ENCODE peak calls at places on chromosomes 13 and 19, in six cellular contexts. D, R, N, Q, O and W are unnamed samples.
A peak's percentile ranks its signal among the peaks of the same experiment; 100 is the strongest.

GRCh38 chr19:16295071-16295470 is 29.6 kb upstream of the KLF2 start:
- ATAC-seq in D (no peak), R (no peak), N (no peak), Q (no peak), O (no peak), W (no peak)

GRCh38 chr13:106561551-106562170 is 6.3 kb downstream of the ARGLU1 start:
- ATAC-seq in D (no peak), R (peak; percentile 45), N (peak; percentile 56), Q (peak; percentile 65), O (peak; percentile 85), W (no peak)

GRCh38 chr13:35914662-35915061 is 216.5 kb downstream of the DCLK1 start:
- ATAC-seq in D (no peak), R (no peak), N (no peak), Q (no peak), O (no peak), W (no peak)

GRCh38 chr13:105345116-105345515 is 1190.3 kb downstream of the EFNB2 start:
- ATAC-seq in D (no peak), R (no peak), N (no peak), Q (no peak), O (no peak), W (no peak)

GRCh38 chr19:41321600-41322270 is 11.8 kb downstream of the CCDC97 start:
- ATAC-seq in D (peak; percentile 53), R (peak; percentile 33), N (peak; percentile 36), Q (peak; percentile 43), O (peak; percentile 43), W (no peak)

GRCh38 chr19:42965204-42965603 is 28.2 kb upstream of the PSG7 start:
- ATAC-seq in D (peak; percentile 51), R (no peak), N (no peak), Q (no peak), O (no peak), W (no peak)

GRCh38 chr19:29565171-29565570 is 39.4 kb downstream of the VSTM2B start:
- ATAC-seq in D (no peak), R (no peak), N (no peak), Q (no peak), O (no peak), W (no peak)

GRCh38 chr19:5571777-5572176 is 4.0 kb upstream of the TINCR start:
- ATAC-seq in D (no peak), R (no peak), N (no peak), Q (no peak), O (no peak), W (no peak)

GRCh38 chr13:93361703-93362102 is 135.1 kb downstream of the GPC6 start:
- ATAC-seq in D (no peak), R (peak; percentile 88), N (no peak), Q (no peak), O (no peak), W (no peak)

GRCh38 chr19:52665529-52665928 is 27.4 kb upstream of the ZNF83 start:
- ATAC-seq in D (no peak), R (no peak), N (no peak), Q (peak; percentile 80), O (no peak), W (no peak)

GRCh38 chr19:52660981-52661380 is 22.8 kb upstream of the ZNF83 start:
- ATAC-seq in D (no peak), R (no peak), N (no peak), Q (no peak), O (no peak), W (no peak)

GRCh38 chr19:52665047-52665446 is 26.9 kb upstream of the ZNF83 start:
- ATAC-seq in D (no peak), R (no peak), N (no peak), Q (peak; percentile 83), O (no peak), W (no peak)

GRCh38 chr19:52664461-52664860 is 26.3 kb upstream of the ZNF83 start:
- ATAC-seq in D (no peak), R (no peak), N (no peak), Q (peak; percentile 96), O (no peak), W (no peak)

GRCh38 chr19:52662631-52663030 is 24.5 kb upstream of the ZNF83 start:
- ATAC-seq in D (no peak), R (no peak), N (no peak), Q (no peak), O (no peak), W (no peak)
- TF ChIP-seq EP300 in D (no peak), R (no peak), N (no peak), Q (no peak), O (no peak), W (no peak)

DNA sequence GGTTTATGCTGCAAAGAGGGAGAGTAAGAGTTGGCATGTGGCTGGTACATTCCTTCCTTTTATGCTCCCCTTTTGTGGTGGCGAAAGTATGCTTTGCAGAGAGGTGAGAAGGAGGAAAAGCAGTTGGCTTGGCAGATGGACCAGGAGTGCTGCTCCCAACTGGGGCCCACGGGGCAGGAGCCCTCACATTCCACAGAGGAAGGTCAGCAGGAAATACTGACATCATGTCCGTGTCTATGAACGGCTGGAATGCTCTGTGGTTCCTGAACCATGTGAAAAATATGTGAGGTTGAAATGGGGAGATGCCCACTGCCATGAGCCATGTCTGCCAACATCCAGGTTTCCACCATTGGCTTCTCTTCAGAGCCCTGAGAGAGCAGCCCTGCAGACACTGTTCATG is 33.3 kb upstream of the GAS6 start:
- ATAC-seq in D (peak; percentile 47), R (no peak), N (peak; percentile 39), Q (no peak), O (no peak), W (peak; percentile 61)
- TF ChIP-seq EP300 in D (no peak), R (no peak), N (no peak), Q (no peak), O (no peak), W (no peak)

GRCh38 chr19:3350014-3350663 is 16.2 kb upstream of the NFIC start:
- ATAC-seq in D (no peak), R (no peak), N (no peak), Q (no peak), O (no peak), W (peak; percentile 77)
- TF ChIP-seq EP300 in D (no peak), R (no peak), N (no peak), Q (no peak), O (no peak), W (no peak)

DNA sequence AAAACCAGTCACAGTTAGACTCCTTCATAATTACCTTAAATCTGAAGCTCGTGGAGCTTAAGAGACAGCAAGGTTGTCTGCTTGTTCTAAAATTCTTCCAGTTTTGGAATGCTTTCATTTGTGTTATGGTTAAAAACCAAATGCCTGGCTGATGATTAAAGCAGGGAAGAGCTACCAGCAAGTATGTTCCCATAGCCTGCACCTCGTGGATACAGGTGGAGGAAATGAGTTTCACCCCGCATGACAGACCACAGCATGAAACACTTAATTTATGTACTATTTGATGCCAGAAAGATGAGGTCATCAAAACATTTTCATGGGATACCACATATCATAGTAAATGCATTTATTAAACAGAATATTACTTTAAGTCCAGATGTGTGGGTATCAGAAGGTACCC is 416 bp upstream of the DOCK9 start:
- ATAC-seq in D (no peak), R (no peak), N (no peak), Q (no peak), O (no peak), W (no peak)
- TF ChIP-seq EP300 in D (no peak), R (no peak), N (no peak), Q (no peak), O (no peak), W (no peak)

GRCh38 chr13:107562222-107562621 is 653.1 kb downstream of the LIG4 start:
- ATAC-seq in D (no peak), R (no peak), N (no peak), Q (no peak), O (no peak), W (no peak)
- TF ChIP-seq EP300 in D (no peak), R (no peak), N (no peak), Q (no peak), O (no peak), W (no peak)

GRCh38 chr19:1269065-1269477 is at the start of gene CIRBP:
- ATAC-seq in D (peak; percentile 64), R (peak; percentile 45), N (peak; percentile 84), Q (peak; percentile 71), O (peak; percentile 70), W (peak; percentile 88)
- TF ChIP-seq EP300 in D (no peak), R (no peak), N (no peak), Q (no peak), O (no peak), W (no peak)

GRCh38 chr13:69912576-69913074 is 195.0 kb upstream of the ATXN8OS start:
- ATAC-seq in D (no peak), R (no peak), N (no peak), Q (no peak), O (no peak), W (no peak)
- TF ChIP-seq EP300 in D (no peak), R (no peak), N (no peak), Q (no peak), O (no peak), W (no peak)

GRCh38 chr19:9768175-9769112 is at the start of gene ZNF846:
- ATAC-seq in D (peak; percentile 100), R (peak; percentile 99), N (peak; percentile 100), Q (peak; percentile 100), O (peak; percentile 100), W (peak; percentile 99)
- TF ChIP-seq EP300 in D (no peak), R (peak; percentile 23), N (no peak), Q (peak; percentile 44), O (peak; percentile 12), W (no peak)

GRCh38 chr13:33721719-33722118 is 96.2 kb upstream of the RFC3 start:
- ATAC-seq in D (no peak), R (no peak), N (peak; percentile 75), Q (no peak), O (no peak), W (peak; percentile 32)

GRCh38 chr13:33723365-33723764 is 94.6 kb upstream of the RFC3 start:
- ATAC-seq in D (no peak), R (peak; percentile 87), N (no peak), Q (no peak), O (no peak), W (peak; percentile 41)

GRCh38 chr13:33725340-33725739 is 92.6 kb upstream of the RFC3 start:
- ATAC-seq in D (no peak), R (no peak), N (no peak), Q (no peak), O (no peak), W (no peak)

GRCh38 chr13:33722216-33722900 is 95.6 kb upstream of the RFC3 start:
- ATAC-seq in D (no peak), R (no peak), N (no peak), Q (no peak), O (peak; percentile 74), W (no peak)

DNA sequence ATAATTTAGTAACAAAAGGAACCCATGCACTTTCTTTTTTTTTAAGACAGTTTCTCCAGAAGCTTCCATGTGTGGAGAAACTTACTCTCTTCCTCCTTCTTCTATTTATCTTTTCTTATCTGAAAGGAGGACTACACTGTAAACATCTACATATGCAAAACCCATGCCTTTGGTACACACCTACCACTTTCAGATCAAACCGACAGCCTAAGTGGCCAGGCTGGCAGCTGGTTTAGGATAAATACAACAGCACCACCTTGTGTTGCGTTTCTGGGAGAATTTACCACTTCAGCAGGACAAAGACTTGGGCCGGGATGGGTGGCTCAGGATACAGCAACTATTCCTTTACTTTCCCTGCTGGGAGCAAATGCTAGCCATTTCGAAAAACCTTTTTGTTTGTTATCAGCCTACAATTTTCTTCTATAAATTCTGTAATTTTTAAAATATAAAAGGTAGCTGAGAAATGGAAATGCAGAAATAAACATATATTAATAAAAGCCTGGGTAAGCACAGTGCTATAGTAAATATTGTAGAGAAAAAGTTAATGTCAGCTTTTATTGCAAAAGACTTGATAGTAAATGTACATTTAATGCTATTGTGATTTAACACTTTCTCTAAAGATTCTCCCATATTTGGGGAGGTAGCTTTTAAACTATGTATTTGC is 94.0 kb upstream of the RFC3 start:
- ATAC-seq in D (peak; percentile 97), R (peak; percentile 99), N (peak; percentile 86), Q (peak; percentile 86), O (peak; percentile 83), W (peak; percentile 83)
- TF ChIP-seq EP300 in D (no peak), R (no peak), N (no peak), Q (no peak), O (peak; percentile 34), W (no peak)